ENCODE peak calls at places on chromosomes 13 and 19, in four cellular contexts. A is astrocyte of the spinal cord, V is nephron progenitor cell, N is ascending aorta. C is an unnamed sample.

GRCh38 chr13:109779074-109779473 is 7.3 kb downstream of the IRS2 start:
- DNase-seq in V (no peak), A (peak), N (no peak), C (no peak)

GRCh38 chr13:113369881-113370280 is 6.0 kb upstream of the GRTP1 start:
- DNase-seq in A (no peak), N (no peak), V (no peak), C (peak)

GRCh38 chr19:22784051-22784450 is at the start of gene ZNF99:
- DNase-seq in N (peak), V (no peak), A (no peak), C (no peak)

GRCh38 chr19:45382426-45382825 is 12.1 kb upstream of the ERCC2 start:
- DNase-seq in N (no peak), A (no peak), V (no peak), C (no peak)

GRCh38 chr13:86425127-86425526 is 625.9 kb upstream of the SLITRK6 start:
- DNase-seq in N (no peak), V (no peak), A (no peak), C (no peak)

GRCh38 chr19:12695514-12695913 is 917 bp downstream of the FBXW9 start:
- DNase-seq in N (no peak), V (no peak), A (no peak), C (no peak)

GRCh38 chr13:42703740-42704139 is 77.6 kb upstream of the FAM216B start:
- DNase-seq in A (no peak), V (no peak), N (no peak), C (no peak)

GRCh38 chr19:32287086-32287485 is 58.3 kb upstream of the ZNF507 start:
- DNase-seq in A (no peak), V (no peak), N (no peak), C (no peak)

GRCh38 chr13:48255090-48255489 is 22.1 kb downstream of the ITM2B start:
- DNase-seq in A (no peak), N (no peak), V (no peak), C (no peak)

GRCh38 chr13:48411281-48412099 is 1.4 kb downstream of the LPAR6 start:
- DNase-seq in V (no peak), N (no peak), A (peak), C (no peak)

GRCh38 chr13:42600943-42601342 is 27.0 kb downstream of the TNFSF11 start:
- DNase-seq in V (no peak), N (no peak), A (peak), C (no peak)

GRCh38 chr13:66071018-66071417 is 1159.1 kb downstream of the PCDH9 start:
- DNase-seq in V (no peak), A (no peak), N (no peak), C (no peak)

GRCh38 chr13:49759503-49759902 is 33.0 kb downstream of the KPNA3 start:
- DNase-seq in A (peak), V (no peak), N (no peak), C (no peak)

GRCh38 chr13:23610187-23610576 is 40.0 kb downstream of the TNFRSF19 start:
- DNase-seq in A (peak), V (no peak), N (no peak), C (no peak)

GRCh38 chr19:48123907-48124675 is 13.5 kb upstream of the PLA2G4C start:
- DNase-seq in A (peak), V (no peak), N (no peak), C (no peak)

GRCh38 chr13:110290811-110291210 is 16.1 kb downstream of the COL4A1 start:
- DNase-seq in V (no peak), N (no peak), A (no peak), C (no peak)

GRCh38 chr13:28429096-28429495 is 65.8 kb downstream of the FLT1 start:
- DNase-seq in A (no peak), N (no peak), V (no peak), C (no peak)

GRCh38 chr13:67416047-67416925 is 186.2 kb upstream of the PCDH9 start:
- DNase-seq in N (no peak), A (peak), V (peak), C (peak)

GRCh38 chr19:11421607-11422098 is 2.5 kb upstream of the RGL3 start:
- DNase-seq in N (no peak), A (no peak), V (peak), C (no peak)

GRCh38 chr13:100673376-100673830 is 1.2 kb downstream of the TMTC4 start:
- DNase-seq in A (no peak), V (peak), N (no peak), C (peak)

GRCh38 chr13:100674363-100674847 is at the start of gene TMTC4:
- DNase-seq in V (peak), N (no peak), A (no peak), C (peak)

GRCh38 chr13:100675660-100676129 is 1.1 kb upstream of the TMTC4 start:
- DNase-seq in A (no peak), V (no peak), N (no peak), C (no peak)

GRCh38 chr13:100673831-100674362 is 698 bp downstream of the TMTC4 start:
- DNase-seq in V (no peak), N (no peak), A (peak), C (peak)

DNA sequence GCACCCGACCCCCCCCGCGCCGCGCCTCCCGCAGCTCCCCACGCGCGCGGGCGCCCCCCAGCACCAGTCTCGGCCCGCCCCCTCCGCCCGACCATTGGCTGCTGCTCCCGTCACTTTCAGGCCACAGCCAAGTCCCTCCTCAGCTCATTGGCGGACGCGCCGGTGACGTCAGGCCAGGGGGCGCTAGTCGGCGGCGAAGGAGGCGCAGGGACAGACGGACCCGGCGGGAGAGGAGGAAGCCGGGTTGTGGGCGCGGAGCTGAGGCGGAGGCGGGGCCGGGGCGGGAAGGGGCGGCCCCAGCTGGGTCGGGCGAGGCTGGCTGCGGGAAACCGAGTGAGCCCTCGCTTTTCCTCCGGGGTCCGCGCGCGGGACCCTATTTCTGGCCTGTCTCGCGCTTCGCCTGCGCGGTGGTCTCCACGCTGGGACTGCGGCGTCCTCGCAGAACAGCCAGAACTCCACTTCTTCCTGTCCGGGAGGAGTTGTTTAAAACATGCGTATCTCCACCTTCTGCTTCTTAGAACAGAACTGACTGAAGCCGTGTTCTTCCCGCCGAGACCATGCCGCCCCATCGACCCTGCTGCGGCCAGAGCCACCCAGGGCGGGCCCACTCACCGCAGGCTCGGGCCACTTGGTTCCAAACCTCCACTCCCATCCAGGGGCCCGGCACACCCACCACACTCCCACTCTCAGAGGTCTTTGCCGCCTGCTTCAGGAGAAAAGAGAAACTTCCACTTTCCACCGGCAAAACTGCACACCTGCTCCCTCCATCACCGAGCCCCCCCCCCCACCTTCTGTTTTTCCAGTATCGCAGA is 459 bp upstream of the TMTC4 start:
- DNase-seq in N (peak), V (peak), A (peak), C (peak)
- TF ChIP-seq CTCF in N (no peak), V (no peak), A (peak), C (peak)

DNA sequence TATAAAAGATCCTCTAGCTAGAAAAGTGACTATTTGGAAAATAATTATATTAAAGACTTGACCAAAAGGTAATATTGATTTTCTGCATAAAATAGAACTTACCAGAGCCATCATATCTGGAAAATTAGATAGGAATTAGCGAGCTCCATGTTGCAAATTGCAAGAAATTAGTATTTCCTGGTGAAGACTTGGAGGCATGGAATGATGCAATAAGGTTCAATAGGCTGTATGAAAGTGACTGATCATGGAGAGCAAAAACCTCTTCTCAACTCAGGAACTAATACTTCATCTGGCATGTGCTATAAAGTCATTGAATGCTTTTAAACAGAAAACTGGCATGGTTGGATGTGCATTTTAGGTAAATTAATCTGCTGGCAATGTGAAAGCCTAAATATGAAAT is 66.3 kb upstream of the UFM1 start:
- DNase-seq in V (no peak), N (no peak), A (no peak), C (no peak)
- TF ChIP-seq CTCF in V (no peak), N (no peak), A (no peak), C (no peak)

DNA sequence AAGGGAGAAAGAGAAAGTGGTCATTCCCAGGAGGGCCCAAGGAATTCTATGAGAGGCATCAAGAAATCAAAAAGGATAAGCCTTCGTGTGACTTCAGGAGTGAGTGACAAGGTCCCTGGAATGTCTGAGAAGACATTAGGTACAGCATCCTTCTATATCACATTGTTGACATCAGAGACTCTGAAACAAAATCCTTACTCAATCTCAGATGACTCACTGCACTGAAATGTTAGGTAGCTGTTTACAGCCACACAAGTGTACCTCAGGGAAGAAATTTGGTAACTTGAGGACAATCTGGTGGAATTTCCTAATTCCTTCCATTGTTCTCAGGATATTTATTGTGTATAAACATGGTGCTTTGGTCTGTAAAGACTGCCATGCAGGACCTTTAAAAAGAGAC is 7.9 kb upstream of the LGALS14 start:
- DNase-seq in A (no peak), V (no peak), N (no peak), C (no peak)
- TF ChIP-seq CTCF in A (no peak), V (no peak), N (no peak), C (no peak)

DNA sequence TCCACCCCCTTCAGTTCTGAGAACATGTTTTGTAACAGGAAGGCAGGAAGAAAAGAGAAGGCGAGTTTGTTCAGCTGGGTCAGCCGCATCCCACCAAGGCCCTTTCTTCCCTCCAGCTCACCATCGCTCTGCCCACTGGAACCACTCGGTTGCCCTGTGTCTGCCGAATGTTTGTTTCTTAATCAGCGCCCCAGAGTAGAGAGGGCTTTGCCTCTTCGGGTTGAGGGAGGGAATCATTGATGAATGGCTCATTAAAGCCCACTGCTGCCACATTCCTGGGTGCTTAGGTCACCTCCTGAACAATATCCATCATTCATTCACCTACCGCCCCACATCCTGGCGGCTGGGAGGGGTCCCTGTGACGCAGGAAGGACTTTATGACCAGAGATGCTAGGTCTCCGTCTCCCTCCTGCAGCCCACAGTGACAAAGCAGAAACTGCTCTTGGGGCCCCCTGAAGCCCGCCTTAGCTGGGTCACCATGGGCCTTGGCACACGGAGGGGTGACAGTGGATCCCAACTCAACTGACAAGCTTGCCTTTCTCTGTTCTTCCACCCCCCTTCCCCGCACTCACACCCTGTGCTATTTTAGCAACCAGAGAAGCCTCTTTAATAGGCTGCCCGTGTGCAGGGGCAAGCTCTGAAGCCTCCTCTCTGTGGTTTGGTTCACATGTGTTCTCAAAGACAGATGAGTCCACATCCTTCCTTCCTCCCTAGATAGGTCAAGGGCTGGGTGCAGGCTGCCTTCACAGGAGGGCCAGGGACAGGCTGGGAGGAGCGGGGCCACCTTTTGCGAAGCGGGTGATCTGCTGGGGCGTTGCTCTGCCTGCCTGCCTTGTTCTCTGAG is 46.2 kb downstream of the ACTN4 start:
- DNase-seq in A (peak), V (peak), N (no peak), C (peak)
- TF ChIP-seq CTCF in A (no peak), V (no peak), N (no peak), C (no peak)

DNA sequence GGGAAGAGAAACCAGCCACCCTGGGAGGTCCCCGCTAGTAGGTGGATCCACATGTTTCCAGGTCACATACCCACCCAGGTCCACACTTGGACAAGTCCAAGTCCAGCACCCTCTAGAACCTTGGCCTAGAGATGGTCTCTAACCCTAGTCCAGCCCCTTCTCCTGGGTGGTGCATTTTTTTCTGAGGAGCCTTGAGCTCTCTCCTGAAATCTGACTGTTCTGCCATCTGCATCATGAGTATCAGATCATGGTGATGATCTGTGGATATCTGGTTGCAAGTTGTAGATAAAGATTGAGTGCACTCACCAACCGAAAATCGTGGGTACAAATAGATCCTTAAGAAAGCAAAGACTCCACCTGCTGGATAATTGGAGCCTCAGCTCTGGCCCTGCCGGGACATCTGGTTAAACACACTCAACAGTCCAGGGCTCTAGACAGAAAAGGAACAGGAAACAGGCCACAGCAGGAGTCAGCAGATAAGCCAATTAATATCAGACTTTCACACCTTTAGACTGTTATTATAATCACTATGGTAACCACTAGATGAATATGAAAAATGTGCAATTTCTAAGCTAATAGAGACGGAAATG is 41.1 kb downstream of the GPR12 start:
- DNase-seq in A (no peak), N (no peak), V (no peak), C (no peak)
- TF ChIP-seq CTCF in A (peak), N (no peak), V (no peak), C (no peak)

DNA sequence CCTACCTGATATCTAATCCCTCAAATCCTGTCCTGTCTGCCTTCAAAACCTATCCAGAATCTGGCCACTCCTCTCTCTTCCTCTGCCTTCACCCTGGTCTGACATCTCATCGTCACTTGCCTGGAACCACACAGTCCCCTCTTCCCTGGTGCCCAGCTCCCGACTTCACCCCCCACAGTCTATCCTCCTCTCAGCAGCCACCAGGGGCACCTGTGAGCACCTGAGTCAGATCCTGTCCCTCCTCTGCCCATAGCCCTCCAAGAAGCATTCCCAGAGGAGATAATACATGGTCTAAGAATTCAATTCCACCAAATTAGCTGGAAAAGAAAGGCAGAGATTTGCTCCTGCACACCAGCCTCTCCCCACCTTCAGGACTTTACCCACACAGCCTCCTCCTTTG is 48.9 kb downstream of the ZNRF4 start:
- DNase-seq in N (no peak), V (no peak), A (no peak), C (no peak)
- TF ChIP-seq CTCF in N (no peak), V (no peak), A (peak), C (peak)

GRCh38 chr19:3528539-3529211 is 10.3 kb upstream of the TEKTIP1 start:
- DNase-seq in N (no peak), A (no peak), V (no peak), C (no peak)

GRCh38 chr19:3525052-3525451 is 13.9 kb upstream of the TEKTIP1 start:
- DNase-seq in V (no peak), N (no peak), A (no peak), C (no peak)

GRCh38 chr19:3527250-3527910 is 11.6 kb upstream of the TEKTIP1 start:
- DNase-seq in V (no peak), N (no peak), A (no peak), C (no peak)

GRCh38 chr19:3528080-3528479 is 10.9 kb upstream of the TEKTIP1 start:
- DNase-seq in A (no peak), V (no peak), N (no peak), C (no peak)

DNA sequence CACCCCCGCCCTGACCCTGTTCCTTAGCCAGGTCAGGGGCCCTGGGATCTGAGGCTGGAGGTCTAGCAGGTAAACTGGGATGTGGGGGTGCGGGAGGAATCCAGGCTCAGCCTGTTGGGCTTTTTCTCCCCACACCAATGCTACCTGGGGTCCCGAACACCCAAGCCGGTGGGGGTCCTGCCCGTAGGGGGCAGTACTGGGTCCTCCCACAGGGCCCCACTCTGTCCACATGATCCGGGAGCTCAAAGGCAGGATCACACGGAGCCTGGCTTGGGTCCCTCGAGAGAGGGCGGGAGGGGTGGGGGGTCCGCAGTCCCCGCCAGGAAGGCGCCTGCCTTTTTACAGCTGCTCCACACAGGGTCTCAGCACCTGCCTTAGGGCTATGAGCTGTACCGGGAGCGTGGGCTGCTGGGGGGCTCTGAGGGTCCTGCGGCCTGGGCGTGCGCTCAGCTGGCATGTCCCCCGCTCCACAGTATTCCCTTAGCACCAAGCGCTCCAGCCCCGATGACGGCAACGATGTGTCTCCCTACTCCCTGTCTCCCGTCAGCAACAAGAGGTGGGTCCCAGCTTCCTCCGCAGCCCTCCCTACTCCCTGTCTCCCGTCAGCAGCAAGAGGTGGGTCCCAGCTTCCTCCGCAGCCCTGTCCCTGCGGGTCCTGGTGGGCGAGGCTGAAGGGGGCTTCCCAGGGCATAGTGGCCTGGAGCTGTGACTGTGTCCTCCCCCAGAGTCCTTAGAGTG is 12.3 kb upstream of the TEKTIP1 start:
- DNase-seq in V (no peak), A (no peak), N (no peak), C (no peak)
- TF ChIP-seq CTCF in V (peak), A (peak), N (no peak), C (peak)

DNA sequence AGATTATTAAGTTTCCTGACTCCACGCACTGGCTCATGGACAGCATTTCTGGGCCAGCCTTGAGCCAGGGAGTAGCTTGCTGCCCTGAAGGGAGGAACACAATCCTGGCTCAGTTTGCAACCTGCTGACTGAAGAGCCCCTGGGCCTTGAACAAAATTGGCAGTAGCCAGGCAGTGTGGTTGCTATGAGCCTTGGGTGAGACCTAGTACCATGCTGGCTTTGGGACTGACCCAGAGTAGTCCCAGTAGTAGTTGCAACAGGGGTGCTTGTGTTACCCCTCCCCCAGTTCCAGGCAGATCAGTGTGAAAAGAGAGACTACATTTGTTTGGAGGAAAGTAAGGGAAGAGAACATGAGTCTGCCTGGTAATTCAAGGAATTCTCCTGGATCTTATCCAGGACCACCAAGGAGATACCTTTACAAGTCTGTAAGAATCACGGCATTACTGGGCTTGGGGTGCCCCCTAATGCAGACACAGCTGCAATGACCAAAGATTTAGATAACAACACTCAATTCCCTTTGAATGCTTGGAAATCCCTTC is 22.0 kb downstream of the ITGBL1 start:
- DNase-seq in V (peak), A (peak), N (no peak), C (no peak)
- TF ChIP-seq CTCF in V (peak), A (peak), N (no peak), C (peak)

GRCh38 chr19:35714601-35715354 is 3.0 kb upstream of the KMT2B start:
- DNase-seq in V (no peak), N (no peak), A (no peak), C (no peak)
- TF ChIP-seq CTCF in V (no peak), N (no peak), A (no peak), C (no peak)

C was measured in progenitor cell of endocrine pancreas.